ENCODE peak calls at places on chromosomes 6 and 20, in nine cellular contexts. One of them, this sample, is unnamed.

GRCh38 chr6:84597238-84597875 is 167.0 kb downstream of the TBX18 start:
- DNase-seq in prostate gland: no peak
- DNase-seq in vagina: no peak
- DNase-seq in transverse colon: no peak
- DNase-seq in suprapubic skin: no peak
- DNase-seq in Panc1: no peak
- DNase-seq in stomach: no peak
- DNase-seq in GM12878: no peak
- DNase-seq in spleen: no peak
- DNase-seq in this sample: no peak

GRCh38 chr6:161395832-161396231 is 122.0 kb upstream of the AGPAT4 start:
- DNase-seq in prostate gland: no peak
- DNase-seq in vagina: no peak
- DNase-seq in transverse colon: no peak
- DNase-seq in suprapubic skin: no peak
- DNase-seq in Panc1: no peak
- DNase-seq in stomach: no peak
- DNase-seq in GM12878: no peak
- DNase-seq in spleen: no peak
- DNase-seq in this sample: no peak

GRCh38 chr6:69954733-69955132 is 88.4 kb downstream of the COL19A1 start:
- DNase-seq in prostate gland: no peak
- DNase-seq in vagina: no peak
- DNase-seq in transverse colon: no peak
- DNase-seq in suprapubic skin: no peak
- DNase-seq in Panc1: no peak
- DNase-seq in stomach: no peak
- DNase-seq in GM12878: no peak
- DNase-seq in spleen: no peak
- DNase-seq in this sample: no peak

GRCh38 chr6:52410979-52411378 is 9.2 kb upstream of the EFHC1 start:
- DNase-seq in prostate gland: no peak
- DNase-seq in vagina: no peak
- DNase-seq in transverse colon: no peak
- DNase-seq in suprapubic skin: no peak
- DNase-seq in Panc1: no peak
- DNase-seq in stomach: no peak
- DNase-seq in GM12878: no peak
- DNase-seq in spleen: no peak
- DNase-seq in this sample: no peak

GRCh38 chr20:9617940-9618339 is 103.5 kb downstream of the LAMP5 start:
- DNase-seq in prostate gland: peak; percentile 17
- DNase-seq in vagina: no peak
- DNase-seq in transverse colon: no peak
- DNase-seq in suprapubic skin: no peak
- DNase-seq in Panc1: peak; percentile 67
- DNase-seq in stomach: peak; percentile 58
- DNase-seq in GM12878: no peak
- DNase-seq in spleen: no peak
- DNase-seq in this sample: no peak

GRCh38 chr6:108795122-108795521 is 53.1 kb upstream of the ARMC2 start:
- DNase-seq in prostate gland: no peak
- DNase-seq in vagina: no peak
- DNase-seq in transverse colon: no peak
- DNase-seq in suprapubic skin: no peak
- DNase-seq in Panc1: no peak
- DNase-seq in stomach: no peak
- DNase-seq in GM12878: no peak
- DNase-seq in spleen: no peak
- DNase-seq in this sample: no peak

GRCh38 chr20:22382742-22383141 is 201.6 kb downstream of the FOXA2 start:
- DNase-seq in prostate gland: no peak
- DNase-seq in vagina: no peak
- DNase-seq in transverse colon: no peak
- DNase-seq in suprapubic skin: no peak
- DNase-seq in Panc1: no peak
- DNase-seq in stomach: no peak
- DNase-seq in GM12878: no peak
- DNase-seq in spleen: no peak
- DNase-seq in this sample: no peak

GRCh38 chr6:80457044-80457933 is 350.8 kb downstream of the BCKDHB start:
- DNase-seq in prostate gland: peak; percentile 65
- DNase-seq in vagina: no peak
- DNase-seq in transverse colon: peak; percentile 17
- DNase-seq in suprapubic skin: no peak
- DNase-seq in Panc1: no peak
- DNase-seq in stomach: peak; percentile 60
- DNase-seq in GM12878: no peak
- DNase-seq in spleen: no peak
- DNase-seq in this sample: peak; percentile 62

GRCh38 chr6:123702943-123703342 is 66.2 kb upstream of the TRDN start:
- DNase-seq in prostate gland: no peak
- DNase-seq in vagina: no peak
- DNase-seq in transverse colon: no peak
- DNase-seq in suprapubic skin: no peak
- DNase-seq in Panc1: no peak
- DNase-seq in stomach: no peak
- DNase-seq in GM12878: no peak
- DNase-seq in spleen: no peak
- DNase-seq in this sample: no peak

GRCh38 chr6:147382945-147383554 is 125.4 kb upstream of the SAMD5 start:
- DNase-seq in prostate gland: no peak
- DNase-seq in vagina: no peak
- DNase-seq in transverse colon: no peak
- DNase-seq in suprapubic skin: no peak
- DNase-seq in Panc1: no peak
- DNase-seq in stomach: no peak
- DNase-seq in GM12878: no peak
- DNase-seq in spleen: no peak
- DNase-seq in this sample: no peak

GRCh38 chr6:148090326-148090725 is 252.3 kb upstream of the SASH1 start:
- DNase-seq in prostate gland: no peak
- DNase-seq in vagina: no peak
- DNase-seq in transverse colon: no peak
- DNase-seq in suprapubic skin: no peak
- DNase-seq in Panc1: no peak
- DNase-seq in stomach: no peak
- DNase-seq in GM12878: no peak
- DNase-seq in spleen: no peak
- DNase-seq in this sample: no peak

GRCh38 chr20:53253668-53254067 is 281.5 kb downstream of the TSHZ2 start:
- DNase-seq in prostate gland: no peak
- DNase-seq in vagina: no peak
- DNase-seq in transverse colon: no peak
- DNase-seq in suprapubic skin: no peak
- DNase-seq in Panc1: no peak
- DNase-seq in stomach: no peak
- DNase-seq in GM12878: no peak
- DNase-seq in spleen: no peak
- DNase-seq in this sample: no peak

GRCh38 chr6:21201673-21202430 is 391.7 kb upstream of the SOX4 start:
- DNase-seq in prostate gland: no peak
- DNase-seq in vagina: no peak
- DNase-seq in transverse colon: no peak
- DNase-seq in suprapubic skin: no peak
- DNase-seq in Panc1: no peak
- DNase-seq in stomach: no peak
- DNase-seq in GM12878: no peak
- DNase-seq in spleen: no peak
- DNase-seq in this sample: no peak

GRCh38 chr6:158669145-158670035 is 19.5 kb downstream of the SYTL3 start:
- DNase-seq in prostate gland: no peak
- DNase-seq in vagina: no peak
- DNase-seq in transverse colon: no peak
- DNase-seq in suprapubic skin: no peak
- DNase-seq in Panc1: no peak
- DNase-seq in stomach: no peak
- DNase-seq in GM12878: no peak
- DNase-seq in spleen: no peak
- DNase-seq in this sample: no peak

GRCh38 chr6:154386848-154387717 is 30.5 kb upstream of the IPCEF1 start:
- DNase-seq in prostate gland: no peak
- DNase-seq in vagina: no peak
- DNase-seq in transverse colon: no peak
- DNase-seq in suprapubic skin: no peak
- DNase-seq in Panc1: no peak
- DNase-seq in stomach: no peak
- DNase-seq in GM12878: no peak
- DNase-seq in spleen: no peak
- DNase-seq in this sample: no peak
- TF ChIP-seq POLR2AphosphoS5 in prostate gland: peak; percentile 37
- TF ChIP-seq POLR2AphosphoS5 in vagina: no peak
- TF ChIP-seq POLR2AphosphoS5 in transverse colon: no peak
- TF ChIP-seq POLR2AphosphoS5 in suprapubic skin: no peak
- TF ChIP-seq POLR2AphosphoS5 in Panc1: peak; percentile 42
- TF ChIP-seq POLR2AphosphoS5 in stomach: no peak
- TF ChIP-seq POLR2AphosphoS5 in GM12878: no peak
- TF ChIP-seq POLR2AphosphoS5 in spleen: no peak
- TF ChIP-seq POLR2AphosphoS5 in this sample: no peak

GRCh38 chr20:32577023-32577422 is 8.1 kb downstream of the NOL4L start:
- DNase-seq in prostate gland: no peak
- DNase-seq in vagina: no peak
- DNase-seq in transverse colon: no peak
- DNase-seq in suprapubic skin: no peak
- DNase-seq in Panc1: no peak
- DNase-seq in stomach: no peak
- DNase-seq in GM12878: no peak
- DNase-seq in spleen: no peak
- DNase-seq in this sample: no peak
- TF ChIP-seq CTCF in prostate gland: no peak
- TF ChIP-seq CTCF in vagina: no peak
- TF ChIP-seq CTCF in transverse colon: no peak
- TF ChIP-seq CTCF in suprapubic skin: no peak
- TF ChIP-seq CTCF in Panc1: no peak
- TF ChIP-seq CTCF in stomach: no peak
- TF ChIP-seq CTCF in GM12878: no peak
- TF ChIP-seq CTCF in spleen: no peak
- TF ChIP-seq CTCF in this sample: no peak

GRCh38 chr20:58407966-58408557 is 19.0 kb downstream of the VAPB start:
- DNase-seq in prostate gland: no peak
- DNase-seq in vagina: no peak
- DNase-seq in transverse colon: no peak
- DNase-seq in suprapubic skin: no peak
- DNase-seq in Panc1: no peak
- DNase-seq in stomach: no peak
- DNase-seq in GM12878: peak; percentile 48
- DNase-seq in spleen: no peak
- DNase-seq in this sample: no peak

GRCh38 chr20:58406422-58407001 is 17.5 kb downstream of the VAPB start:
- DNase-seq in prostate gland: no peak
- DNase-seq in vagina: no peak
- DNase-seq in transverse colon: no peak
- DNase-seq in suprapubic skin: no peak
- DNase-seq in Panc1: no peak
- DNase-seq in stomach: no peak
- DNase-seq in GM12878: no peak
- DNase-seq in spleen: no peak
- DNase-seq in this sample: no peak

GRCh38 chr20:58405504-58406291 is 16.7 kb downstream of the VAPB start:
- DNase-seq in prostate gland: no peak
- DNase-seq in vagina: no peak
- DNase-seq in transverse colon: no peak
- DNase-seq in suprapubic skin: no peak
- DNase-seq in Panc1: no peak
- DNase-seq in stomach: no peak
- DNase-seq in GM12878: no peak
- DNase-seq in spleen: no peak
- DNase-seq in this sample: no peak

GRCh38 chr20:58407201-58407873 is 18.3 kb downstream of the VAPB start:
- DNase-seq in prostate gland: no peak
- DNase-seq in vagina: no peak
- DNase-seq in transverse colon: no peak
- DNase-seq in suprapubic skin: no peak
- DNase-seq in Panc1: no peak
- DNase-seq in stomach: no peak
- DNase-seq in GM12878: no peak
- DNase-seq in spleen: no peak
- DNase-seq in this sample: no peak

GRCh38 chr20:58408603-58409246 is 19.7 kb downstream of the VAPB start:
- DNase-seq in prostate gland: no peak
- DNase-seq in vagina: no peak
- DNase-seq in transverse colon: no peak
- DNase-seq in suprapubic skin: no peak
- DNase-seq in Panc1: no peak
- DNase-seq in stomach: no peak
- DNase-seq in GM12878: no peak
- DNase-seq in spleen: no peak
- DNase-seq in this sample: no peak
- H3K4me3 ChIP-seq in prostate gland: no peak overlapping the region
- H3K4me3 ChIP-seq in vagina: no peak overlapping the region
- H3K4me3 ChIP-seq in transverse colon: no peak overlapping the region
- H3K4me3 ChIP-seq in suprapubic skin: no peak overlapping the region
- H3K4me3 ChIP-seq in Panc1: no peak overlapping the region
- H3K4me3 ChIP-seq in stomach: no peak overlapping the region
- H3K4me3 ChIP-seq in GM12878: peak overlapping the region; percentile 30
- H3K4me3 ChIP-seq in spleen: no peak overlapping the region
- H3K4me3 ChIP-seq in this sample: no peak overlapping the region

GRCh38 chr20:25251558-25251957 is 3.7 kb downstream of the PYGB start:
- DNase-seq in prostate gland: no peak
- DNase-seq in vagina: no peak
- DNase-seq in transverse colon: peak; percentile 9
- DNase-seq in suprapubic skin: peak; percentile 47
- DNase-seq in Panc1: no peak
- DNase-seq in stomach: no peak
- DNase-seq in GM12878: no peak
- DNase-seq in spleen: no peak
- DNase-seq in this sample: no peak

GRCh38 chr20:25249198-25249931 is 1.5 kb downstream of the PYGB start:
- DNase-seq in prostate gland: peak; percentile 64
- DNase-seq in vagina: no peak
- DNase-seq in transverse colon: peak; percentile 2
- DNase-seq in suprapubic skin: peak; percentile 44
- DNase-seq in Panc1: no peak
- DNase-seq in stomach: no peak
- DNase-seq in GM12878: no peak
- DNase-seq in spleen: no peak
- DNase-seq in this sample: peak; percentile 58

GRCh38 chr20:25251019-25251418 is 3.1 kb downstream of the PYGB start:
- DNase-seq in prostate gland: no peak
- DNase-seq in vagina: no peak
- DNase-seq in transverse colon: peak; percentile 5
- DNase-seq in suprapubic skin: peak; percentile 44
- DNase-seq in Panc1: no peak
- DNase-seq in stomach: no peak
- DNase-seq in GM12878: no peak
- DNase-seq in spleen: no peak
- DNase-seq in this sample: peak; percentile 11

GRCh38 chr20:25252226-25252625 is 4.3 kb downstream of the PYGB start:
- DNase-seq in prostate gland: no peak
- DNase-seq in vagina: no peak
- DNase-seq in transverse colon: peak; percentile 39
- DNase-seq in suprapubic skin: peak; percentile 53
- DNase-seq in Panc1: no peak
- DNase-seq in stomach: no peak
- DNase-seq in GM12878: no peak
- DNase-seq in spleen: no peak
- DNase-seq in this sample: peak; percentile 12

DNA sequence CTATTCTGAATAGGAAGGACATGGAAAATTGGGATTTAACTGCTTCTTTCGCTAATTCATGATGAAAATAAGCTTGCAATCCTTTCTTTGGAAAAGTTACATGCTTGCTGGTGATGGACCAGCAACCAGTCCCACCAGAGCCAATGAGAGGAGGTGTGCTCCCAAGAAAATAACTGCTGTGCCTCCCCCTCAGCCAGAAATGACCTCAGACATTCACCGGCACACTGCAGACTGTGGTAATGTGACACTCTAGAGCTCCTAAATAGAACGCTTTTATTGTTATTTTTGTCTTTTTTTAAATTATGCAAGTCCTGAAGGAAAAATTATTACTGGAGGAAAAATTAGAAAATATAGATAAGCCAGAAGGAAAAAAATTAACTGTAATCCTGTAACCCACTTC is 2.6 kb downstream of the PYGB start:
- DNase-seq in prostate gland: no peak
- DNase-seq in vagina: no peak
- DNase-seq in transverse colon: peak; percentile 8
- DNase-seq in suprapubic skin: no peak
- DNase-seq in Panc1: no peak
- DNase-seq in stomach: no peak
- DNase-seq in GM12878: no peak
- DNase-seq in spleen: no peak
- DNase-seq in this sample: no peak
- TF ChIP-seq POLR2AphosphoS5 in prostate gland: no peak
- TF ChIP-seq POLR2AphosphoS5 in vagina: no peak
- TF ChIP-seq POLR2AphosphoS5 in transverse colon: no peak
- TF ChIP-seq POLR2AphosphoS5 in suprapubic skin: no peak
- TF ChIP-seq POLR2AphosphoS5 in Panc1: no peak
- TF ChIP-seq POLR2AphosphoS5 in stomach: no peak
- TF ChIP-seq POLR2AphosphoS5 in GM12878: no peak
- TF ChIP-seq POLR2AphosphoS5 in spleen: no peak
- TF ChIP-seq POLR2AphosphoS5 in this sample: no peak